ENCODE peak calls at places on chromosomes 13 and 19, in six cellular contexts. Q is PC-9, J is mesothelial cell of epicardium, Y is OCI-LY7, D is thoracic aorta, E is vagina. I is an unnamed sample.

GRCh38 chr19:19229701-19230100 is 17.9 kb downstream of the NCAN start:
- DNase-seq in Q (no peak), J (no peak), Y (no peak), D (no peak), E (no peak), I (no peak)

GRCh38 chr19:6481541-6482342 is at the start of gene DENND1C:
- DNase-seq in Q (no peak), J (no peak), Y (peak; percentile 88), D (no peak), E (no peak), I (no peak)

GRCh38 chr13:53240316-53240715 is 211.7 kb downstream of the OLFM4 start:
- DNase-seq in Q (no peak), J (no peak), Y (no peak), D (no peak), E (no peak), I (no peak)

GRCh38 chr19:29118384-29118783 is 94.6 kb downstream of the UQCRFS1 start:
- DNase-seq in Q (no peak), J (no peak), Y (no peak), D (no peak), E (no peak), I (no peak)

GRCh38 chr19:53771133-53771532 is 53.0 kb downstream of the NLRP12 start:
- DNase-seq in Q (peak; percentile 75), J (peak; percentile 48), Y (no peak), D (no peak), E (no peak), I (no peak)

GRCh38 chr13:48066310-48066989 is 28.5 kb downstream of the MED4 start:
- DNase-seq in Q (no peak), J (no peak), Y (no peak), D (no peak), E (no peak), I (no peak)

GRCh38 chr19:9494096-9494495 is 4.3 kb downstream of the ZNF560 start:
- DNase-seq in Q (no peak), J (no peak), Y (no peak), D (no peak), E (no peak), I (no peak)

GRCh38 chr13:106302011-106302410 is 233.5 kb downstream of the EFNB2 start:
- DNase-seq in Q (no peak), J (no peak), Y (no peak), D (no peak), E (no peak), I (no peak)

GRCh38 chr13:97535619-97536018 is 101.7 kb downstream of the RAP2A start:
- DNase-seq in Q (no peak), J (no peak), Y (no peak), D (no peak), E (no peak), I (no peak)

GRCh38 chr19:17761148-17761547 is 9.9 kb downstream of the FCHO1 start:
- DNase-seq in Q (no peak), J (no peak), Y (no peak), D (no peak), E (no peak), I (no peak)

GRCh38 chr19:40445637-40445944 is 1.5 kb upstream of the SERTAD3 start:
- DNase-seq in Q (no peak), J (no peak), Y (no peak), D (no peak), E (no peak), I (no peak)

GRCh38 chr19:46840157-46840942 is 10.3 kb downstream of the AP2S1 start:
- DNase-seq in Q (peak; percentile 48), J (peak; percentile 68), Y (peak; percentile 81), D (no peak), E (no peak), I (peak; percentile 56)

GRCh38 chr19:51337861-51338562 is 3.9 kb downstream of the VSIG10L start:
- DNase-seq in Q (no peak), J (no peak), Y (no peak), D (no peak), E (no peak), I (no peak)

GRCh38 chr19:51338563-51339312 is 3.2 kb downstream of the VSIG10L start:
- DNase-seq in Q (peak; percentile 85), J (peak; percentile 90), Y (peak; percentile 87), D (peak; percentile 66), E (no peak), I (peak; percentile 31)

GRCh38 chr19:51341066-51341465 is 873 bp downstream of the VSIG10L start:
- DNase-seq in Q (no peak), J (no peak), Y (no peak), D (no peak), E (no peak), I (no peak)

GRCh38 chr19:51339687-51340656 is 2.0 kb downstream of the VSIG10L start:
- DNase-seq in Q (peak; percentile 98), J (peak; percentile 97), Y (peak; percentile 87), D (peak; percentile 99), E (peak; percentile 98), I (peak; percentile 76)

DNA sequence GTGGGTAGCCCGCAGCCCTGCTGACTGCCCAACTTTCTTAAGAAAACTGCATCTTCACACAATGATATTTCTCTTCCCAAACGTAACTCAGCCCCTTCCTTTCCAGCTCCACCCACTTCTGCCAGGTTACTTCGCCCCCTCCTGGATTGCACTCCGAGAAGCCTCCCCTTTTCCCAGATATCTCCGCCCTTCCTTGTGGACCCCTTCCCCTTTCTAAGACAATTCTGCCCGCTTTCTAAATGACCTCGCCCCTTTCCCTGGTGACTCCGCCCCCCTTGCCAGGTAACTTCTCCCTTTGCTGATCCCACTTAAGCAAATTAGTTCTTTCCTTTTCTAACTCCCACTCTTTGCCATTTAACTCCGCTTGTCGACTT is 2.6 kb downstream of the VSIG10L start:
- DNase-seq in Q (no peak), J (no peak), Y (no peak), D (no peak), E (no peak), I (no peak)
- TF ChIP-seq CTCF in Q (no peak), J (no peak), Y (no peak), D (no peak), E (no peak), I (no peak)

DNA sequence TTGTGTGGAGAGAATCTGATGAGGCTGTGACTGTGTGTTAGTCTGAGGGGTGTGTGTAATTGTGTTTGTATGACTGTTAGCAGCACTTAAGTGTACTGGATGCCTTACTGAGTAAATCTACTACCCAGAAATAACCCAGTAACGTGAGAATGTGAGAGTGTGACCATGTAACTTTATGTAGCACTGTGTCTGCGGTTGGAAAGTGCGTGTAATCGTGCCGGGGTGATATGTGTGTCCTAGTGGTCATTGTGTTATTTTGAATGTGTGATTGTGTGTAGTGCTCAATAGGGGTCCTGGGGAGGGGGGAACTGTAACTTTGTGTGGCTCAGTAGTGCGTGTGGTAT is 550 bp downstream of the ZNF383 start:
- DNase-seq in Q (no peak), J (no peak), Y (no peak), D (no peak), E (no peak), I (no peak)
- TF ChIP-seq CTCF in Q (no peak), J (no peak), Y (no peak), D (no peak), E (no peak), I (no peak)

GRCh38 chr19:4375620-4376228 is 24.6 kb downstream of the SH3GL1 start:
- DNase-seq in Q (no peak), J (peak; percentile 66), Y (peak; percentile 72), D (no peak), E (no peak), I (peak; percentile 46)
- TF ChIP-seq CTCF in Q (no peak), J (peak; percentile 41), Y (peak; percentile 72), D (peak; percentile 52), E (no peak), I (peak; percentile 63)

DNA sequence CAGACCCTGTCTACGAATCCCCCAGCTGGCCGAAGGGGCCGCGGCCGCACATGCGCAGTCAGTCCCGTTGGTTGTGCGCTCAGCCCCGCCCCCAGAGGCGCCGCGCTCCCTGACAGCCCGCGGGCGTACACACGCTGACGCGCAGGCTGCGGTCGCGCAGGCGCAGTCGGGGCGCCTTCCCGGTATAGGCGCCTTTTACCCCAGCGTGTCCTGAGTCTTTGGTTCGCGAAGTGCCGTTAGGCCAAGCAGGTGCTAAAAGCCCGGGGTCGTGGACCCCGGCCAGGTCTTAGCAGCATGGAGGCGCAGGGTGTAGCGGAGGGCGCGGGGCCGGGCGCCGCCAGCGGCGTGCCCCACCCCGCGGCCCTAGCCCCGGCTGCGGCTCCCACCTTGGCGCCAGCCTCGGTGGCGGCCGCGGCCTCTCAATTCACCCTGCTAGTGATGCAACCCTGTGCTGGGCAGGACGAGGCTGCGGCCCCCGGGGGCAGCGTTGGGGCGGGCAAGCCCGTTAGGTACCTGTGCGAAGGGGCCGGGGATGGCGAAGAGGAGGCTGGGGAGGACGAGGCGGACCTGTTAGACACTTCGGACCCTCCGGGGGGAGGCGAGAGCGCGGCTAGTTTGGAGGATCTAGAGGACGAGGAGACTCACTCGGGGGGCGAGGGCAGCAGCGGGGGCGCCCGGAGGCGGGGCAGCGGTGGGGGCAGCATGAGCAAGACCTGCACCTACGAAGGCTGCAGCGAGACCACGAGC is at the start of gene RFXAP:
- DNase-seq in Q (peak; percentile 80), J (peak; percentile 95), Y (peak; percentile 96), D (peak; percentile 41), E (no peak), I (peak; percentile 70)
- TF ChIP-seq CTCF in Q (no peak), J (no peak), Y (no peak), D (peak; percentile 24), E (no peak), I (no peak)

DNA sequence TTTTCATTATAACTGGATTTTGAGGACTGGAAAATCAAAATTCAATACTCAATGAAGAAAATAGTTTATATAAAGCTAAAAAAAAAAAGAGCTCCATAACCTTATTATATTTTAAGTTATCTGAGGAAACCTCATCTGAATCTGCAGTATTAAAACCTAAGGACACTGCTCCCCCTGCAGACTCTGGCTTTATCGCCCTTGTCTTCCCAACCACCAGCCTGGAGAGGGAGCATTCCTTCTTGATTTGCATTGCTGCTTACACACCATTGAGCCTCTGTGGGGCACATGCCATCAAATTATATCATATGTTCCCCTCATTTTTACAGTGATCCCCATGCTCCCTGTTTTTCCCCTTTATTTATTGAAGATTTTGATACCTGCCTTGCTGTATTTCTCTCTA is 871.4 kb upstream of the GPC6 start:
- DNase-seq in Q (no peak), J (no peak), Y (peak; percentile 30), D (no peak), E (no peak), I (peak; percentile 2)
- TF ChIP-seq CTCF in Q (no peak), J (no peak), Y (no peak), D (no peak), E (no peak), I (peak; percentile 65)